ENCODE peak calls at places on chromosomes 3 and 15, in five cellular contexts. N is stimulated activated CD8-positive, alpha-beta memory T cell treated with anti-CD3 and anti-CD28 coated beads, Interleukin-15, amount 100 ng/mL, for 4 hours; B is hypothalamus; C is GM20000; G is COR-L47. X is an unnamed sample.

GRCh38 chr3:150449169-150449721 is 41.1 kb downstream of the TSC22D2 start:
- DNase-seq in C (no peak), B (no peak), G (no peak), N (no peak), X (no peak)

GRCh38 chr3:179840985-179841384 is 188.1 kb downstream of the USP13 start:
- DNase-seq in G (no peak), C (no peak), N (no peak), B (no peak), X (no peak)

GRCh38 chr3:21779909-21780308 is 28.9 kb upstream of the ZNF385D start:
- DNase-seq in B (no peak), N (no peak), G (no peak), C (no peak), X (no peak)

GRCh38 chr15:46329876-46330275 is 695.0 kb downstream of the SQOR start:
- DNase-seq in B (no peak), G (no peak), N (no peak), C (no peak), X (no peak)

GRCh38 chr15:29665441-29665985 is 156.8 kb downstream of the TJP1 start:
- DNase-seq in B (no peak), G (no peak), C (no peak), N (no peak), X (no peak)

GRCh38 chr3:120348065-120348980 is 831 bp downstream of the LRRC58 start:
- DNase-seq in G (no peak), N (peak; percentile 19), B (no peak), C (peak; percentile 32), X (peak; percentile 57)

GRCh38 chr3:171044384-171044783 is 17.9 kb upstream of the SLC2A2 start:
- DNase-seq in C (no peak), B (no peak), N (no peak), G (no peak), X (no peak)

GRCh38 chr3:195839260-195840010 is 27.7 kb upstream of the MUC4 start:
- DNase-seq in G (peak; percentile 15), N (no peak), B (no peak), C (no peak), X (no peak)

GRCh38 chr15:44163370-44163769 is 31.7 kb downstream of the FRMD5 start:
- DNase-seq in N (no peak), B (no peak), C (no peak), G (no peak), X (no peak)

GRCh38 chr3:10470666-10471336 is 34.6 kb downstream of the ATP2B2 start:
- DNase-seq in B (no peak), G (no peak), N (no peak), C (no peak), X (no peak)

GRCh38 chr15:80957556-80957955 is 32.1 kb downstream of the MESD start:
- DNase-seq in G (no peak), N (no peak), B (no peak), C (no peak), X (no peak)

GRCh38 chr3:143443851-143444331 is 324.3 kb downstream of the CHST2 start:
- DNase-seq in C (no peak), B (no peak), N (peak; percentile 17), G (peak; percentile 70), X (no peak)

GRCh38 chr15:57429098-57429497 is 52.8 kb downstream of the CGNL1 start:
- DNase-seq in C (no peak), B (no peak), N (no peak), G (no peak), X (no peak)

GRCh38 chr15:80507638-80508316 is 103.6 kb downstream of the ARNT2 start:
- DNase-seq in N (no peak), G (no peak), C (no peak), B (no peak), X (no peak)

X was measured in GM10248.